ENCODE peak calls at places on chromosome 21, in five cellular contexts. One of them, this sample, is unnamed.

GRCh38 chr21:27190601-27191000 is 223.7 kb upstream of the ADAMTS5 start:
- DNase-seq in stimulated activated CD8-positive, alpha-beta memory T cell treated with anti-CD3 and anti-CD28 coated beads, Interleukin-15, amount 100 ng/mL, for 4 hours: no peak
- DNase-seq in GM19239: no peak
- DNase-seq in left cardiac atrium: no peak
- DNase-seq in ecto neural progenitor cell: no peak
- DNase-seq in this sample: peak; percentile 5

GRCh38 chr21:44681861-44682579 is at the start of gene KRTAP12-1:
- DNase-seq in stimulated activated CD8-positive, alpha-beta memory T cell treated with anti-CD3 and anti-CD28 coated beads, Interleukin-15, amount 100 ng/mL, for 4 hours: no peak
- DNase-seq in GM19239: no peak
- DNase-seq in left cardiac atrium: no peak
- DNase-seq in ecto neural progenitor cell: no peak
- DNase-seq in this sample: no peak

GRCh38 chr21:34878501-34878900 is 170.6 kb downstream of the RUNX1 start:
- DNase-seq in stimulated activated CD8-positive, alpha-beta memory T cell treated with anti-CD3 and anti-CD28 coated beads, Interleukin-15, amount 100 ng/mL, for 4 hours: no peak
- DNase-seq in GM19239: no peak
- DNase-seq in left cardiac atrium: no peak
- DNase-seq in ecto neural progenitor cell: no peak
- DNase-seq in this sample: no peak

GRCh38 chr21:34219334-34220020 is 144.3 kb upstream of the KCNE2 start:
- DNase-seq in stimulated activated CD8-positive, alpha-beta memory T cell treated with anti-CD3 and anti-CD28 coated beads, Interleukin-15, amount 100 ng/mL, for 4 hours: no peak
- DNase-seq in GM19239: no peak
- DNase-seq in left cardiac atrium: no peak
- DNase-seq in ecto neural progenitor cell: no peak
- DNase-seq in this sample: no peak

GRCh38 chr21:18218331-18218730 is 26.3 kb upstream of the CHODL start:
- DNase-seq in stimulated activated CD8-positive, alpha-beta memory T cell treated with anti-CD3 and anti-CD28 coated beads, Interleukin-15, amount 100 ng/mL, for 4 hours: no peak
- DNase-seq in GM19239: no peak
- DNase-seq in left cardiac atrium: no peak
- DNase-seq in ecto neural progenitor cell: no peak
- DNase-seq in this sample: no peak

GRCh38 chr21:38323721-38324591 is 67.2 kb downstream of the KCNJ15 start:
- DNase-seq in stimulated activated CD8-positive, alpha-beta memory T cell treated with anti-CD3 and anti-CD28 coated beads, Interleukin-15, amount 100 ng/mL, for 4 hours: no peak
- DNase-seq in GM19239: no peak
- DNase-seq in left cardiac atrium: no peak
- DNase-seq in ecto neural progenitor cell: no peak
- DNase-seq in this sample: peak; percentile 94

GRCh38 chr21:37072239-37072987 is 458 bp downstream of the PIGP start:
- DNase-seq in stimulated activated CD8-positive, alpha-beta memory T cell treated with anti-CD3 and anti-CD28 coated beads, Interleukin-15, amount 100 ng/mL, for 4 hours: no peak
- DNase-seq in GM19239: no peak
- DNase-seq in left cardiac atrium: peak; percentile 87
- DNase-seq in ecto neural progenitor cell: no peak
- DNase-seq in this sample: no peak

GRCh38 chr21:45301521-45302081 is 13.9 kb upstream of the POFUT2 start:
- DNase-seq in stimulated activated CD8-positive, alpha-beta memory T cell treated with anti-CD3 and anti-CD28 coated beads, Interleukin-15, amount 100 ng/mL, for 4 hours: no peak
- DNase-seq in GM19239: no peak
- DNase-seq in left cardiac atrium: peak; percentile 19
- DNase-seq in ecto neural progenitor cell: no peak
- DNase-seq in this sample: no peak

GRCh38 chr21:34037009-34037408 is 36.4 kb upstream of the MRPS6 start:
- DNase-seq in stimulated activated CD8-positive, alpha-beta memory T cell treated with anti-CD3 and anti-CD28 coated beads, Interleukin-15, amount 100 ng/mL, for 4 hours: no peak
- DNase-seq in GM19239: no peak
- DNase-seq in left cardiac atrium: no peak
- DNase-seq in ecto neural progenitor cell: no peak
- DNase-seq in this sample: no peak

GRCh38 chr21:42555756-42556438 is 42.2 kb downstream of the SLC37A1 start:
- DNase-seq in stimulated activated CD8-positive, alpha-beta memory T cell treated with anti-CD3 and anti-CD28 coated beads, Interleukin-15, amount 100 ng/mL, for 4 hours: no peak
- DNase-seq in GM19239: no peak
- DNase-seq in left cardiac atrium: peak; percentile 12
- DNase-seq in ecto neural progenitor cell: no peak
- DNase-seq in this sample: no peak

GRCh38 chr21:32768530-32768929 is 3.0 kb downstream of the PAXBP1 start:
- DNase-seq in stimulated activated CD8-positive, alpha-beta memory T cell treated with anti-CD3 and anti-CD28 coated beads, Interleukin-15, amount 100 ng/mL, for 4 hours: no peak
- DNase-seq in GM19239: no peak
- DNase-seq in left cardiac atrium: no peak
- DNase-seq in ecto neural progenitor cell: no peak
- DNase-seq in this sample: no peak

GRCh38 chr21:38377165-38378093 is 120.6 kb downstream of the KCNJ15 start:
- DNase-seq in stimulated activated CD8-positive, alpha-beta memory T cell treated with anti-CD3 and anti-CD28 coated beads, Interleukin-15, amount 100 ng/mL, for 4 hours: no peak
- DNase-seq in GM19239: no peak
- DNase-seq in left cardiac atrium: no peak
- DNase-seq in ecto neural progenitor cell: no peak
- DNase-seq in this sample: no peak

GRCh38 chr21:25577765-25578069 is 29.6 kb downstream of the MRPL39 start:
- DNase-seq in stimulated activated CD8-positive, alpha-beta memory T cell treated with anti-CD3 and anti-CD28 coated beads, Interleukin-15, amount 100 ng/mL, for 4 hours: no peak
- DNase-seq in GM19239: no peak
- DNase-seq in left cardiac atrium: no peak
- DNase-seq in ecto neural progenitor cell: no peak
- DNase-seq in this sample: no peak

GRCh38 chr21:30227633-30228404 is 11.9 kb upstream of the CLDN8 start:
- DNase-seq in stimulated activated CD8-positive, alpha-beta memory T cell treated with anti-CD3 and anti-CD28 coated beads, Interleukin-15, amount 100 ng/mL, for 4 hours: no peak
- DNase-seq in GM19239: no peak
- DNase-seq in left cardiac atrium: peak; percentile 37
- DNase-seq in ecto neural progenitor cell: no peak
- DNase-seq in this sample: peak; percentile 100

GRCh38 chr21:44940116-44940631 is 345 bp downstream of the SLX9 start:
- DNase-seq in stimulated activated CD8-positive, alpha-beta memory T cell treated with anti-CD3 and anti-CD28 coated beads, Interleukin-15, amount 100 ng/mL, for 4 hours: no peak
- DNase-seq in GM19239: no peak
- DNase-seq in left cardiac atrium: no peak
- DNase-seq in ecto neural progenitor cell: no peak
- DNase-seq in this sample: no peak

GRCh38 chr21:17532292-17532691 is 19.4 kb downstream of the CXADR start:
- DNase-seq in stimulated activated CD8-positive, alpha-beta memory T cell treated with anti-CD3 and anti-CD28 coated beads, Interleukin-15, amount 100 ng/mL, for 4 hours: no peak
- DNase-seq in GM19239: no peak
- DNase-seq in left cardiac atrium: no peak
- DNase-seq in ecto neural progenitor cell: no peak
- DNase-seq in this sample: no peak

GRCh38 chr21:34534522-34534921 is 22.5 kb upstream of the KCNE1 start:
- DNase-seq in stimulated activated CD8-positive, alpha-beta memory T cell treated with anti-CD3 and anti-CD28 coated beads, Interleukin-15, amount 100 ng/mL, for 4 hours: no peak
- DNase-seq in GM19239: no peak
- DNase-seq in left cardiac atrium: no peak
- DNase-seq in ecto neural progenitor cell: no peak
- DNase-seq in this sample: no peak

This sample was measured in epithelial cell of prostate.